ENCODE peak calls at places on chromosomes 11 and 22, in eight cellular contexts. T, C, N, H, U, I, X and E are unnamed samples.

GRCh38 chr22:22129387-22129786 is 115.2 kb upstream of the VPREB1 start:
- DNase-seq in X (no peak), T (no peak), I (no peak), H (no peak), N (no peak), C (no peak), U (no peak), E (no peak)

GRCh38 chr11:59172345-59173079 is 580 bp downstream of the DTX4 start:
- DNase-seq in T (peak), U (no peak), C (no peak), I (no peak), X (peak), N (no peak), H (peak), E (no peak)

GRCh38 chr11:3197878-3198528 is 20.6 kb downstream of the MRGPRG start:
- DNase-seq in C (no peak), H (no peak), I (no peak), X (no peak), T (no peak), N (no peak), U (no peak), E (no peak)

GRCh38 chr11:95266751-95267374 is 35.9 kb upstream of the SESN3 start:
- DNase-seq in C (no peak), H (no peak), I (no peak), U (no peak), X (peak), N (no peak), T (no peak), E (no peak)

GRCh38 chr22:36136988-36137387 is 23.6 kb downstream of the APOL3 start:
- DNase-seq in C (no peak), H (no peak), I (no peak), T (no peak), U (no peak), N (no peak), X (no peak), E (no peak)

GRCh38 chr11:292211-293121 is 3.5 kb downstream of the PGGHG start:
- DNase-seq in N (no peak), H (no peak), T (no peak), C (no peak), I (no peak), X (no peak), U (no peak), E (no peak)

GRCh38 chr11:65393513-65394079 is 7.2 kb downstream of the FRMD8 start:
- DNase-seq in H (no peak), X (no peak), I (no peak), T (no peak), N (no peak), C (no peak), U (no peak), E (no peak)

GRCh38 chr11:80074837-80075236 is 634.0 kb upstream of the TENM4 start:
- DNase-seq in H (no peak), T (no peak), C (no peak), I (no peak), X (no peak), N (no peak), U (no peak), E (no peak)

GRCh38 chr11:59253001-59253400 is 40.3 kb upstream of the MPEG1 start:
- DNase-seq in H (no peak), X (no peak), N (no peak), U (no peak), T (no peak), C (no peak), I (no peak), E (no peak)

GRCh38 chr11:111429066-111429506 is 50.0 kb upstream of the POU2AF1 start:
- DNase-seq in X (peak), I (peak), N (no peak), U (no peak), T (peak), H (peak), C (peak), E (peak)

GRCh38 chr11:68044145-68044813 is 5.5 kb downstream of the TCIRG1 start:
- DNase-seq in H (no peak), N (no peak), X (no peak), C (peak), T (no peak), I (no peak), U (no peak), E (no peak)

GRCh38 chr22:22446527-22446926 is 62.0 kb downstream of the ZNF280B start:
- DNase-seq in I (no peak), N (no peak), T (no peak), H (no peak), U (no peak), X (no peak), C (no peak), E (no peak)

GRCh38 chr11:67270256-67271211 is 4.3 kb downstream of the GRK2 start:
- DNase-seq in I (peak), N (no peak), X (peak), U (no peak), C (peak), H (no peak), T (no peak), E (no peak)

GRCh38 chr22:38023045-38023444 is 34.2 kb upstream of the PICK1 start:
- DNase-seq in X (no peak), H (no peak), I (no peak), U (no peak), N (no peak), C (no peak), T (no peak), E (no peak)

GRCh38 chr11:111045874-111046273 is 199.7 kb upstream of the POU2AF2 start:
- DNase-seq in H (no peak), I (no peak), U (no peak), X (no peak), T (no peak), N (no peak), C (no peak), E (no peak)

GRCh38 chr11:134606251-134606650 is 194.2 kb upstream of the B3GAT1 start:
- DNase-seq in X (no peak), U (no peak), N (no peak), I (no peak), H (no peak), T (no peak), C (no peak), E (no peak)